ENCODE peak calls at places on chromosomes 5 and 9, in seven cellular contexts. C is upper lobe of left lung, F is cardiac muscle cell, U is ovary, Q is transverse colon, E is mesendoderm, I is MM.1S. B is an unnamed sample.

GRCh38 chr5:7642029-7642428 is 208.9 kb downstream of the CFAP90 start:
- DNase-seq in C (no peak), F (no peak), U (no peak), Q (no peak), E (no peak), I (no peak), B (no peak)

GRCh38 chr5:124105326-124105725 is 593.3 kb downstream of the CSNK1G3 start:
- DNase-seq in C (no peak), F (no peak), U (no peak), Q (no peak), E (no peak), I (no peak), B (no peak)

GRCh38 chr9:125829743-125830142 is 82.6 kb downstream of the PBX3 start:
- DNase-seq in C (no peak), F (no peak), U (no peak), Q (no peak), E (no peak), I (no peak), B (no peak)

GRCh38 chr5:37838152-37838932 is 1.5 kb downstream of the GDNF start:
- DNase-seq in C (peak; percentile 66), F (peak; percentile 39), U (peak; percentile 33), Q (no peak), E (peak; percentile 83), I (peak; percentile 20), B (no peak)

GRCh38 chr9:110133608-110134214 is 74.2 kb downstream of the C9orf152 start:
- DNase-seq in C (no peak), F (no peak), U (no peak), Q (no peak), E (no peak), I (no peak), B (no peak)

GRCh38 chr9:80605129-80605528 is 1033.4 kb downstream of the TLE4 start:
- DNase-seq in C (no peak), F (peak; percentile 50), U (no peak), Q (no peak), E (peak; percentile 72), I (no peak), B (no peak)

GRCh38 chr9:36999728-37000333 is 34.2 kb downstream of the PAX5 start:
- DNase-seq in C (no peak), F (no peak), U (no peak), Q (no peak), E (peak; percentile 66), I (no peak), B (no peak)

GRCh38 chr9:131337131-131337848 is 47.8 kb downstream of the PLPP7 start:
- DNase-seq in C (no peak), F (no peak), U (no peak), Q (no peak), E (no peak), I (no peak), B (no peak)

GRCh38 chr9:77597057-77597456 is 51.1 kb downstream of the GNA14 start:
- DNase-seq in C (no peak), F (no peak), U (no peak), Q (no peak), E (no peak), I (no peak), B (no peak)

GRCh38 chr9:122218885-122219855 is 9.6 kb downstream of the LHX6 start:
- DNase-seq in C (peak; percentile 68), F (peak; percentile 34), U (no peak), Q (no peak), E (peak; percentile 54), I (no peak), B (no peak)

GRCh38 chr9:74783408-74783807 is 104.3 kb downstream of the TRPM6 start:
- DNase-seq in C (no peak), F (no peak), U (no peak), Q (no peak), E (peak; percentile 73), I (no peak), B (no peak)

GRCh38 chr5:68378204-68378830 is 162.8 kb downstream of the PIK3R1 start:
- DNase-seq in C (no peak), F (no peak), U (no peak), Q (no peak), E (no peak), I (no peak), B (no peak)

GRCh38 chr9:120915854-120916495 is 10.6 kb downstream of the TRAF1 start:
- DNase-seq in C (no peak), F (no peak), U (no peak), Q (no peak), E (no peak), I (peak; percentile 5), B (no peak)

GRCh38 chr5:115306011-115306530 is 9.6 kb upstream of the CCDC112 start:
- DNase-seq in C (no peak), F (no peak), U (no peak), Q (peak; percentile 63), E (no peak), I (no peak), B (no peak)

GRCh38 chr9:35407846-35408245 is 82.1 kb upstream of the RUSC2 start:
- DNase-seq in C (no peak), F (no peak), U (no peak), Q (no peak), E (no peak), I (no peak), B (no peak)

GRCh38 chr5:127088226-127088625 is 14.9 kb upstream of the C5orf63 start:
- DNase-seq in C (no peak), F (no peak), U (no peak), Q (peak; percentile 26), E (no peak), I (no peak), B (no peak)

DNA sequence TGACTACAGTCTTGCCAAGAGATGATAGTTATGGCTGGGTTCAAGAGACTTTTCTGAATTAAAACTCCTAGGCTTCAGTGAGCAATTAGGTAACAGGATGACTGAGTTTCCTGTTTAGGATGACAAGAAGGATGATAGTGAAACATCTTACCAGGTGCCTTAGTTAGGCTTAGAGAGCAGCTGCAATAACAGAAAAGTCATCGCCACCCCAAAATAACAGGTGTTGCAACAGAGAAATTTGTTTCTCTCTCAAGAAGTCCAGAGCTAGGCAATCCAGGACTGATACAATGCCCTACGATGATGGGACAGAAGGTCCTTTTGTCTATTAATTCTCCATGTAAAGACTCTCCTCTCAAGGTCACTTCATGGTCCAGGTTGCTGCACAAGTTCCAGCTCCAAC is 361.8 kb downstream of the CAAP1 start:
- DNase-seq in C (no peak), F (no peak), U (no peak), Q (no peak), E (no peak), I (no peak), B (no peak)
- H3K27ac ChIP-seq in C (no peak overlapping the region), F (no peak overlapping the region), U (no peak overlapping the region), Q (no peak overlapping the region), E (no peak overlapping the region), I (no peak overlapping the region), B (no peak overlapping the region)

DNA sequence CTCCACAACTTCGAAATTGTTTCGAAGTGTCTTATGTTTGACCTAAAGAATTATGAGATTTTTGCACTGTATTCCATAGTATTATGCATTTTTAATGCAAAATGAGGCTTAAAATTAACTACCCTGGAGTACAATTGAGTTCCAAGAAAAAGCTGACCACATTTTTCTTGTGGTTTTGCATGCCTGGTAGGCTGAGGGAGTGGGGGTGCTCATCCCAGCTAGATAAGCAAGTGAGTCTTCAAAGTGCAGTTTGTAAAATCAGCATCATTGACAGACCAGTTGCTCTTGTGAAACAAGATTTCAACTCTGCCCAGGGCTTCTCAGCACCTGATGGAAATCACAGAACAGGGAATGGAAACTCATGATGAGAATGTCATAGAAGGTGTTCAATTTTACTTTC is 17.0 kb upstream of the NDUFS4 start:
- DNase-seq in C (no peak), F (peak; percentile 1), U (no peak), Q (no peak), E (peak; percentile 30), I (no peak), B (no peak)
- H3K27ac ChIP-seq in C (no peak overlapping the region), F (no peak overlapping the region), U (no peak overlapping the region), Q (no peak overlapping the region), E (no peak overlapping the region), I (no peak overlapping the region), B (no peak overlapping the region)

DNA sequence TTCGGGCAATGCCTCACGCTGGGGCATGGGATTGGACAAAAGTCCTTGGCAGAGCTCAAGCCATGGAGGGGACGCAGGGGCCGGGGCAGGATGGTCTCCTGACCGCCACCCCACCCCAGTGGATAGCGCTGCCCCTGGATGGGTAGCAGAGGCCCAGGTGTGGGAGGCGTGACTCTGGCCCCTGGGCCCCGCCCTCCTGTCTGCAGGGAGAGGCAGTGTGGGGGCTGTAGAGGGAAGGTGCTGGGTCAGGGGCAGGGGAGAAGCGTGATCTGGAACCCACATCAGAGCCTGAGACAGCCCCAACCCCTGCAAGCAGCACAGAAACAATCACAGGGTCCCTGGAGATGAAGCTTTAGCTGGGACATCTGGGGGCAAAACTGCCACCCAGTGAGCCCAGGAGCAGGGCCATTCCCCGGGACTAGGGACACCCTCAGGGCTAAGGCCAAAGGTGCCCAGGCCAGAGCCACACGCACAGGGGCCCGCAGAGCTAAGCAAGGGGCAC is 36.2 kb downstream of the NACC2 start:
- DNase-seq in C (peak; percentile 63), F (no peak), U (no peak), Q (no peak), E (no peak), I (no peak), B (no peak)
- H3K27ac ChIP-seq in C (no peak overlapping the region), F (no peak overlapping the region), U (no peak overlapping the region), Q (no peak overlapping the region), E (no peak overlapping the region), I (no peak overlapping the region), B (no peak overlapping the region)

GRCh38 chr9:134681061-134681661 is 39.6 kb downstream of the COL5A1 start:
- DNase-seq in C (peak; percentile 68), F (no peak), U (no peak), Q (no peak), E (peak; percentile 79), I (no peak), B (no peak)

GRCh38 chr9:134678206-134678605 is 36.6 kb downstream of the COL5A1 start:
- DNase-seq in C (peak; percentile 72), F (no peak), U (peak; percentile 21), Q (no peak), E (no peak), I (no peak), B (no peak)

GRCh38 chr9:134678671-134679443 is 37.3 kb downstream of the COL5A1 start:
- DNase-seq in C (peak; percentile 26), F (no peak), U (peak; percentile 14), Q (no peak), E (no peak), I (no peak), B (no peak)

GRCh38 chr9:134680393-134681060 is 38.9 kb downstream of the COL5A1 start:
- DNase-seq in C (peak; percentile 48), F (no peak), U (no peak), Q (no peak), E (no peak), I (no peak), B (no peak)

DNA sequence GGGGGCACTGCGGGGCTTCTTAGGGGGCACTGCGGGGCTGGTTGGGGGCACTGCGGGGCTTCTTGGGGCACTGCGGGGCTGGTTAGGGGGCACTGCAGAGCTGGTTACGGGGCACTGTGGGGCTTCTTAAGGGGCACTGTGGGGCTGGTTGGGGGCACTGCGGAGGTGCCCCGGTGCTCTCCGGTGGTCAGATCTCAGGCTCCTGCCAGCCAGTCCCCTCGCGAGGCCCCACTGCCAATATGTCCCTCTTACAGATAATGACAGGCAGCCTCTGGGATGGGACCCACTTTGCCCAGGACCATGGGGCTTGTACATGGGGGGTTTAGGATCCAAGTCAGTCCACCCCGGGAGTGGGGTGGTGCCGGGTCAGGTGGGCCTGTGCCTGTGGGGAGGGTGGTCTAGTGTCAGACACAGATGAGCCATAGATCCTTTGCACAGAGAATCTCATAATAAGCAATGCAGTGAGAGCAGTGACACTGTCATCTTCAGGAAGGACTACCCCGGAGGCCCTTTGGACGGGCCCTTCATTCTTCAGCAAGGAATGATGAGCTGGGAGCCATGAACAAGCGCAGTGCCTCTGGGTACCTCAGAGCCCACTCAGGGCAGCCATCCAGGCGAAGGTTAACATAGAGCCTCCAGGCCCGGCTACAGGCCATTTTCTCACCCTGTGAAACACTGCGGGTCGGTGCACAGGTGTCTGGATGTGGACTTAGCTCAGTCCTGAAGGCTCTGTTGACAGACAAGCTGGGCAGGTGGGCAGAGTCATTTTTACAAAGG is 38.2 kb downstream of the COL5A1 start:
- DNase-seq in C (peak; percentile 38), F (no peak), U (no peak), Q (no peak), E (no peak), I (no peak), B (no peak)
- H3K27ac ChIP-seq in C (no peak overlapping the region), F (no peak overlapping the region), U (no peak overlapping the region), Q (no peak overlapping the region), E (no peak overlapping the region), I (no peak overlapping the region), B (no peak overlapping the region)